ENCODE peak calls at places on chromosomes 5 and 9, in ten cellular contexts. V, I, C, T, N, W, A, E, P and O are unnamed samples.

GRCh38 chr9:127980056-127980705 is 608 bp downstream of the EEIG1 start:
- DNase-seq in V (no peak), I (no peak), C (no peak), T (peak; percentile 72), N (no peak), W (no peak), A (peak; percentile 69), E (peak; percentile 60), P (peak; percentile 67), O (no peak)

GRCh38 chr9:123959787-123960186 is 29.9 kb upstream of the DENND1A start:
- DNase-seq in V (no peak), I (no peak), C (no peak), T (no peak), N (no peak), W (no peak), A (no peak), E (no peak), P (no peak), O (no peak)

GRCh38 chr9:2427016-2427891 is 194.3 kb upstream of the VLDLR start:
- DNase-seq in V (no peak), I (no peak), C (no peak), T (peak; percentile 79), N (peak; percentile 81), W (no peak), A (no peak), E (no peak), P (peak; percentile 65), O (no peak)

GRCh38 chr5:107469485-107469884 is 201.3 kb downstream of the EFNA5 start:
- DNase-seq in V (no peak), I (no peak), C (peak; percentile 52), T (no peak), N (no peak), W (no peak), A (no peak), E (no peak), P (no peak), O (no peak)

GRCh38 chr9:34079181-34079580 is 30.5 kb upstream of the UBAP2 start:
- DNase-seq in V (no peak), I (no peak), C (no peak), T (no peak), N (no peak), W (no peak), A (no peak), E (no peak), P (no peak), O (no peak)

GRCh38 chr5:168057905-168058304 is 233.5 kb upstream of the WWC1 start:
- DNase-seq in V (no peak), I (no peak), C (no peak), T (no peak), N (no peak), W (no peak), A (no peak), E (no peak), P (no peak), O (no peak)

GRCh38 chr5:147417133-147417813 is 92.6 kb downstream of the DPYSL3 start:
- DNase-seq in V (no peak), I (no peak), C (no peak), T (peak; percentile 52), N (peak; percentile 69), W (no peak), A (no peak), E (no peak), P (no peak), O (no peak)

GRCh38 chr9:130039504-130040147 is 3.4 kb downstream of the FNBP1 start:
- DNase-seq in V (no peak), I (no peak), C (no peak), T (no peak), N (no peak), W (no peak), A (no peak), E (no peak), P (no peak), O (no peak)

GRCh38 chr5:72752909-72753308 is 63.6 kb upstream of the TNPO1 start:
- DNase-seq in V (no peak), I (no peak), C (no peak), T (no peak), N (no peak), W (no peak), A (no peak), E (no peak), P (no peak), O (no peak)

GRCh38 chr5:170439246-170439943 is 50.2 kb upstream of the KCNMB1 start:
- DNase-seq in V (no peak), I (no peak), C (no peak), T (no peak), N (no peak), W (no peak), A (no peak), E (no peak), P (no peak), O (no peak)

GRCh38 chr5:73312146-73312871 is 136.3 kb downstream of the FOXD1 start:
- DNase-seq in V (no peak), I (no peak), C (peak; percentile 97), T (no peak), N (no peak), W (no peak), A (peak; percentile 30), E (no peak), P (no peak), O (no peak)

GRCh38 chr9:95127249-95128176 is 190.0 kb downstream of the FANCC start:
- DNase-seq in V (no peak), I (peak; percentile 31), C (no peak), T (peak; percentile 89), N (peak; percentile 37), W (peak; percentile 27), A (peak; percentile 76), E (peak; percentile 45), P (peak; percentile 88), O (no peak)

GRCh38 chr5:360277-361027 is 38.9 kb downstream of the AHRR start:
- DNase-seq in V (peak; percentile 13), I (no peak), C (no peak), T (no peak), N (no peak), W (no peak), A (no peak), E (no peak), P (no peak), O (no peak)

GRCh38 chr5:132310141-132310834 is 16.1 kb downstream of the SLC22A4 start:
- DNase-seq in V (no peak), I (no peak), C (no peak), T (no peak), N (no peak), W (no peak), A (no peak), E (no peak), P (no peak), O (no peak)

GRCh38 chr9:110316255-110316921 is 21.3 kb downstream of the TXNDC8 start:
- DNase-seq in V (peak; percentile 23), I (no peak), C (no peak), T (no peak), N (no peak), W (no peak), A (no peak), E (no peak), P (no peak), O (no peak)